ENCODE peak calls at places on chromosome 3, in ten cellular contexts. Z, R, U, K, M, X, B, W, T and G are unnamed samples.
A peak's percentile ranks its signal among the peaks of the same experiment; 100 is the strongest.

GRCh38 chr3:194245975-194246561 is 105.1 kb downstream of the CPN2 start:
- DNase-seq in R (no peak), B (no peak), U (no peak), X (no peak), T (no peak), M (no peak), Z (no peak), W (peak; percentile 43), K (no peak), G (no peak)

GRCh38 chr3:25457642-25458419 is 29.8 kb downstream of the RARB start:
- DNase-seq in B (no peak), R (no peak), X (no peak), Z (no peak), U (no peak), K (no peak), M (no peak), T (peak; percentile 71), W (no peak), G (no peak)

GRCh38 chr3:96779810-96780209 is 34.6 kb upstream of the EPHA6 start:
- DNase-seq in R (no peak), W (peak; percentile 54), Z (no peak), B (no peak), U (no peak), M (no peak), X (no peak), T (no peak), K (no peak), G (no peak)

GRCh38 chr3:12138044-12138443 is 20.7 kb downstream of the TIMP4 start:
- DNase-seq in Z (no peak), K (no peak), U (no peak), X (peak; percentile 35), M (no peak), B (peak; percentile 54), R (no peak), T (peak; percentile 59), W (peak; percentile 32), G (no peak)

GRCh38 chr3:172259726-172260248 is 188.5 kb downstream of the GHSR start:
- DNase-seq in X (no peak), K (no peak), U (no peak), Z (no peak), B (no peak), T (no peak), W (no peak), R (no peak), M (no peak), G (no peak)

GRCh38 chr3:16789344-16790100 is 95.2 kb upstream of the PLCL2 start:
- DNase-seq in U (no peak), R (no peak), B (no peak), W (no peak), T (no peak), X (no peak), Z (no peak), K (no peak), M (no peak), G (no peak)

GRCh38 chr3:73324203-73325155 is 263.0 kb downstream of the EBLN2 start:
- DNase-seq in B (no peak), U (no peak), T (peak; percentile 2), K (no peak), X (no peak), Z (no peak), W (no peak), M (no peak), R (peak; percentile 2), G (no peak)

GRCh38 chr3:43180027-43180426 is 74.1 kb upstream of the POMGNT2 start:
- DNase-seq in Z (no peak), U (no peak), K (peak; percentile 48), X (peak; percentile 73), M (peak; percentile 25), B (peak; percentile 78), W (no peak), T (peak; percentile 98), R (no peak), G (no peak)

GRCh38 chr3:94440767-94441493 is 378.1 kb downstream of the NSUN3 start:
- DNase-seq in M (no peak), K (no peak), X (no peak), W (no peak), R (no peak), U (no peak), B (no peak), T (peak; percentile 89), Z (no peak), G (no peak)

GRCh38 chr3:39748002-39748401 is 61.4 kb upstream of the MYRIP start:
- DNase-seq in W (no peak), Z (no peak), M (no peak), R (peak; percentile 15), X (no peak), U (no peak), B (no peak), T (no peak), K (no peak), G (no peak)

GRCh38 chr3:143465638-143466037 is 346.1 kb downstream of the CHST2 start:
- DNase-seq in U (no peak), W (no peak), Z (no peak), B (no peak), T (no peak), R (no peak), K (no peak), M (no peak), X (no peak), G (no peak)

GRCh38 chr3:55476515-55476914 is 10.6 kb downstream of the WNT5A start:
- DNase-seq in Z (no peak), U (no peak), R (no peak), T (peak; percentile 91), K (no peak), W (no peak), X (no peak), B (no peak), M (no peak), G (no peak)

GRCh38 chr3:69738291-69738690 is 973 bp upstream of the MITF start:
- DNase-seq in U (no peak), M (no peak), Z (no peak), B (peak; percentile 10), R (no peak), T (peak; percentile 52), X (no peak), K (no peak), W (no peak), G (no peak)

GRCh38 chr3:163384383-163384782 is 1693.9 kb downstream of the SI start:
- DNase-seq in U (no peak), T (no peak), K (no peak), B (no peak), Z (no peak), M (no peak), X (no peak), W (no peak), R (no peak), G (no peak)

GRCh38 chr3:184361932-184362667 is 590 bp downstream of the POLR2H start:
- DNase-seq in W (peak; percentile 47), U (peak; percentile 42), B (peak; percentile 85), R (peak; percentile 83), X (peak; percentile 60), T (peak; percentile 57), Z (peak; percentile 72), K (peak; percentile 20), M (peak; percentile 24), G (peak; percentile 36)

GRCh38 chr3:24264748-24265158 is 229.9 kb downstream of the THRB start:
- DNase-seq in M (no peak), X (peak; percentile 24), K (no peak), U (no peak), Z (no peak), W (no peak), B (peak; percentile 53), R (no peak), T (peak; percentile 80), G (peak; percentile 48)

GRCh38 chr3:115576325-115576724 is 47.0 kb upstream of the GAP43 start:
- DNase-seq in K (no peak), R (no peak), Z (no peak), M (no peak), T (no peak), B (no peak), U (no peak), X (no peak), W (no peak), G (no peak)

GRCh38 chr3:36776436-36776835 is 12.1 kb upstream of the DCLK3 start:
- DNase-seq in R (no peak), U (no peak), K (no peak), W (no peak), X (no peak), T (peak; percentile 39), B (no peak), Z (no peak), M (no peak), G (no peak)